ENCODE peak calls at places on chromosomes 11 and 22, in seven cellular contexts. P is WERI-Rb-1; L is CD8-positive, alpha-beta T cell; V is coronary artery; M is natural killer cell; Z is endothelial cell; E is tibial nerve. Q is an unnamed sample.

GRCh38 chr11:130023204-130023603 is 20.6 kb upstream of the PRDM10 start:
- DNase-seq in P (no peak), L (no peak), V (no peak), M (no peak), Z (no peak), E (no peak), Q (no peak)

GRCh38 chr11:76193219-76193618 is 13.1 kb downstream of the WNT11 start:
- DNase-seq in P (no peak), L (no peak), V (no peak), M (no peak), Z (no peak), E (no peak), Q (no peak)

GRCh38 chr11:127843483-127844396 is 743.6 kb downstream of the ETS1 start:
- DNase-seq in P (peak; percentile 84), L (peak; percentile 57), V (no peak), M (peak; percentile 19), Z (peak; percentile 83), E (peak; percentile 18), Q (no peak)

GRCh38 chr22:49968313-49968830 is 7.8 kb downstream of the PIM3 start:
- DNase-seq in P (no peak), L (no peak), V (peak; percentile 74), M (peak; percentile 19), Z (no peak), E (no peak), Q (peak; percentile 18)

GRCh38 chr22:30289126-30289979 is at the start of gene CASTOR1:
- DNase-seq in P (peak; percentile 98), L (peak; percentile 91), V (peak; percentile 99), M (peak; percentile 81), Z (peak; percentile 96), E (peak; percentile 99), Q (peak; percentile 90)

GRCh38 chr22:39514373-39514973 is 5.9 kb upstream of the ATF4 start:
- DNase-seq in P (peak; percentile 46), L (peak; percentile 58), V (peak; percentile 73), M (peak; percentile 48), Z (peak; percentile 72), E (peak; percentile 72), Q (no peak)

GRCh38 chr11:1199689-1200610 is 22.9 kb upstream of the MUC5B start:
- DNase-seq in P (peak; percentile 6), L (no peak), V (peak; percentile 62), M (no peak), Z (no peak), E (no peak), Q (no peak)

GRCh38 chr22:23117275-23117674 is 24.5 kb downstream of the RSPH14 start:
- DNase-seq in P (no peak), L (no peak), V (no peak), M (no peak), Z (no peak), E (no peak), Q (no peak)

GRCh38 chr22:20637740-20638139 is 130.3 kb downstream of the MED15 start:
- DNase-seq in P (no peak), L (no peak), V (no peak), M (no peak), Z (no peak), E (no peak), Q (no peak)

GRCh38 chr11:30143098-30143705 is 87.6 kb upstream of the FSHB start:
- DNase-seq in P (peak; percentile 13), L (no peak), V (no peak), M (no peak), Z (peak; percentile 38), E (no peak), Q (no peak)

GRCh38 chr11:34263462-34264186 is 94.2 kb downstream of the ABTB2 start:
- DNase-seq in P (no peak), L (no peak), V (no peak), M (no peak), Z (no peak), E (no peak), Q (no peak)

GRCh38 chr11:129728571-129728970 is 87.1 kb upstream of the TMEM45B start:
- DNase-seq in P (no peak), L (no peak), V (no peak), M (no peak), Z (no peak), E (no peak), Q (no peak)

GRCh38 chr11:33168605-33169240 is 7.4 kb upstream of the CSTF3 start:
- DNase-seq in P (no peak), L (no peak), V (no peak), M (no peak), Z (no peak), E (no peak), Q (no peak)

GRCh38 chr11:110566577-110566976 is 136.8 kb downstream of the FDX1 start:
- DNase-seq in P (no peak), L (no peak), V (no peak), M (no peak), Z (no peak), E (no peak), Q (no peak)

GRCh38 chr11:5368502-5369043 is 15.0 kb upstream of the OR51M1 start:
- DNase-seq in P (no peak), L (no peak), V (no peak), M (no peak), Z (no peak), E (no peak), Q (no peak)

GRCh38 chr11:73204711-73205121 is 13.4 kb upstream of the P2RY2 start:
- DNase-seq in P (no peak), L (no peak), V (peak; percentile 72), M (no peak), Z (no peak), E (peak; percentile 28), Q (no peak)

GRCh38 chr11:11243790-11244469 is 109.1 kb downstream of the CSNK2A3 start:
- DNase-seq in P (no peak), L (peak; percentile 32), V (no peak), M (no peak), Z (peak; percentile 67), E (no peak), Q (peak; percentile 26)

GRCh38 chr11:113167599-113167998 is 146.8 kb upstream of the TTC12 start:
- DNase-seq in P (no peak), L (no peak), V (no peak), M (no peak), Z (no peak), E (no peak), Q (no peak)
- TF ChIP-seq CTCF in P (no peak), L (no peak), V (no peak), M (no peak), Z (no peak), E (no peak), Q (no peak)

DNA sequence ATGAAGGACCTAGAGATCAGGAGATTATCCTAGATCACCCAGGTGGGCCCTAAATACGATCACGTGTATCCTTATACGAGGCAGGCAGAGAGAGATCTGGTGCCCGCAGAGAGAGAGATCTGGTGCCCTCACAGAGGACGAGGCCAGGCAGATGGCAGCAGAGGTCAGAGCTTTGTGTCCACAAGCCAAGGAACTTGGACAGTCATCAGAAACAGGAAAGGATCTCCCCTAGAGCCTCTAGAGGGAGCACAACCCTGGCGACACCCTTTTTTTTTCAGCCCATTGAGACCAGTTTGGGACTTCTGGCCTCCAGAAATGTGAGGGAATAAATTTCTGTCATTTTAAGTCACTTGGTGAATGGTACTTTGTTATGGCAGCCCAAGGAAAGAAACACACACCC is 25.5 kb upstream of the TIMP3 start:
- DNase-seq in P (no peak), L (no peak), V (no peak), M (no peak), Z (no peak), E (no peak), Q (no peak)
- TF ChIP-seq CTCF in P (peak; percentile 56), L (no peak), V (no peak), M (no peak), Z (no peak), E (no peak), Q (no peak)

DNA sequence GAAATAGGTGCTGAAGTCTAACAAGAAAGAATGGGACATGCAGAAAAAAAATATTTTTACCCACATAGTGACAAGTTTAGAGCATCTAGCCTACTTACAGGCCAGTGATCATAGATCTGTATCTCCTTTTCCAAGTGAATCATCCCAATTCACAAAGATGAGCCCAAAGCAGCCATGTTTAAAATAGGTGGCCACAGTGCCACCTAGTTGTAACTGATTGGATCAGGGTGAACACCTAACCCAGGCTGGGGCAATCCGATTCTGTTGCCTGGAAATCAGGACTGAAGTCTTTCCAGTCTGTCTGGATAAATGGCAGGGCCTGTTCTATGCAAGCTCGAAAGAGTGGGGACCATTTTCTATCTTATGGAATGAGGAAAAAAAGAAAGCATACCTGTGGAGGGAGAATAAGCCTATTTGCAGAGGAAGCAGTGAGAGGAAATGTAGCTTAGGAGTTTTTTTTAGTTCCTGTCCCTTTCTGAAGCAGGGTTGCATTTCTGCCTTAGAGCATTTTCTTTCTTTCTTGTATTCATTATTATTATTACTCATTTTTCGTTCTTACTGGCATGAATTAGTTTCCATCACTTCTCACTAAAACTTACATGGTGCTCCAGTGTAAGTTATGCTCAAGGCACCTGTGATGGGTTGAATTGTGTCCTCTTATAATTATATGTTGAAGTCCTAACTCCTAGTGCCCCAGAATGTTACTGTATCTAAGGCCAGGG is 113.2 kb upstream of the RAG2 start:
- DNase-seq in P (no peak), L (no peak), V (no peak), M (no peak), Z (no peak), E (no peak), Q (no peak)
- TF ChIP-seq CTCF in P (peak; percentile 18), L (no peak), V (no peak), M (no peak), Z (no peak), E (no peak), Q (no peak)

GRCh38 chr11:122023614-122024250 is 92.3 kb downstream of the BLID start:
- DNase-seq in P (no peak), L (no peak), V (no peak), M (no peak), Z (no peak), E (no peak), Q (no peak)

GRCh38 chr11:122019908-122020694 is 95.9 kb downstream of the BLID start:
- DNase-seq in P (no peak), L (no peak), V (no peak), M (no peak), Z (no peak), E (no peak), Q (no peak)

GRCh38 chr11:122022646-122023045 is 93.4 kb downstream of the BLID start:
- DNase-seq in P (no peak), L (no peak), V (no peak), M (no peak), Z (no peak), E (no peak), Q (no peak)

GRCh38 chr11:122024278-122024677 is 91.7 kb downstream of the BLID start:
- DNase-seq in P (no peak), L (no peak), V (no peak), M (no peak), Z (no peak), E (no peak), Q (no peak)

GRCh38 chr11:122020902-122021301 is 95.1 kb downstream of the BLID start:
- DNase-seq in P (no peak), L (no peak), V (no peak), M (no peak), Z (peak; percentile 31), E (no peak), Q (no peak)
- TF ChIP-seq CTCF in P (no peak), L (no peak), V (no peak), M (no peak), Z (peak; percentile 78), E (peak; percentile 14), Q (no peak)

GRCh38 chr11:125141686-125142535 is 22.6 kb upstream of the PKNOX2 start:
- DNase-seq in P (peak; percentile 64), L (peak; percentile 62), V (peak; percentile 29), M (peak; percentile 58), Z (peak; percentile 84), E (no peak), Q (peak; percentile 65)
- TF ChIP-seq CTCF in P (peak; percentile 86), L (peak; percentile 99), V (peak; percentile 77), M (peak; percentile 99), Z (peak; percentile 98), E (peak; percentile 92), Q (peak; percentile 48)